ENCODE peak calls at places on chromosomes 3 and 15, in four cellular contexts. W is WTC11, Y is left lung, G is activated B cell treated with CpG ODN at 0.5 μM for 24 hours. D is an unnamed sample.
A peak's percentile ranks its signal among the peaks of the same experiment; 100 is the strongest.

GRCh38 chr3:52346623-52347530 is 30.8 kb downstream of the DNAH1 start:
- DNase-seq in W (no peak), Y (peak; percentile 66), G (no peak), D (no peak)

GRCh38 chr15:42147431-42147735 is 9.1 kb downstream of the PLA2G4F start:
- DNase-seq in W (no peak), Y (no peak), G (peak; percentile 1), D (no peak)

GRCh38 chr15:67093146-67093874 is 27.9 kb downstream of the SMAD3 start:
- DNase-seq in W (no peak), Y (peak; percentile 82), G (peak; percentile 64), D (no peak)

GRCh38 chr3:30626443-30627181 is 20.2 kb downstream of the TGFBR2 start:
- DNase-seq in W (no peak), Y (peak; percentile 57), G (no peak), D (no peak)

GRCh38 chr15:63212050-63212973 is 22.9 kb downstream of the RAB8B start:
- DNase-seq in W (no peak), Y (no peak), G (no peak), D (no peak)

GRCh38 chr3:114586119-114586518 is 292.3 kb downstream of the TIGIT start:
- DNase-seq in W (no peak), Y (no peak), G (no peak), D (no peak)

GRCh38 chr15:57611938-57612337 is 20.2 kb downstream of the MYZAP start:
- DNase-seq in W (peak; percentile 28), Y (no peak), G (no peak), D (no peak)

GRCh38 chr3:46490338-46491084 is 7.3 kb upstream of the RTP3 start:
- DNase-seq in W (no peak), Y (no peak), G (no peak), D (no peak)

GRCh38 chr3:127408684-127409420 is 121.0 kb upstream of the PRR20G start:
- DNase-seq in W (peak; percentile 34), Y (no peak), G (no peak), D (no peak)

GRCh38 chr3:141243295-141243707 is 11.7 kb downstream of the PXYLP1 start:
- DNase-seq in W (no peak), Y (no peak), G (no peak), D (no peak)

GRCh38 chr15:42133892-42134502 is 22.4 kb downstream of the PLA2G4F start:
- DNase-seq in W (peak; percentile 90), Y (peak; percentile 90), G (no peak), D (peak; percentile 86)

GRCh38 chr3:29453278-29453961 is 172.5 kb downstream of the RBMS3 start:
- DNase-seq in W (no peak), Y (peak; percentile 35), G (no peak), D (no peak)

GRCh38 chr3:195886181-195887141 is 21.9 kb downstream of the TNK2 start:
- DNase-seq in W (no peak), Y (peak; percentile 42), G (no peak), D (peak; percentile 66)

GRCh38 chr3:32591960-32592462 is 21.4 kb upstream of the DYNC1LI1 start:
- DNase-seq in W (no peak), Y (no peak), G (no peak), D (no peak)
- TF ChIP-seq CTCF in W (no peak), Y (no peak), G (no peak), D (no peak)

DNA sequence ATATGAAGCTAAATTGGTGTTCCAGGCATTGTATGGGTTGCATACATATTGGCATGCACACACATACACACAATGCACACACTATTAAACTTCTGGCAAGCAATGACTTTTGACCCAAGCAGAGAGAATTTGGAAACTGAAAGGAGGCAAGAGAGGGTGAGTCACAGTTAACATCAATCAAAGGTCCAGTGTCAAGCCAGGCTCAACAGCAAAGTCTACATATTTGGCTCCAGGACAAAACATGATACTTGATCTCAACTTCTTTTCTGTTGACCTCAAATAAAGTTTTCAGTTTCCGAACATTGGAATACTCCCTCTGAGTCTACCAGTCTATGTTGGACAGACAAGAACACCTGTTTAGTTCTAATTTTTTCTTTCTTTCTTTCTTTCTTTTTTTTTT is 28.3 kb downstream of the IL12A start:
- DNase-seq in W (no peak), Y (no peak), G (no peak), D (no peak)
- TF ChIP-seq CTCF in W (no peak), Y (no peak), G (no peak), D (no peak)

DNA sequence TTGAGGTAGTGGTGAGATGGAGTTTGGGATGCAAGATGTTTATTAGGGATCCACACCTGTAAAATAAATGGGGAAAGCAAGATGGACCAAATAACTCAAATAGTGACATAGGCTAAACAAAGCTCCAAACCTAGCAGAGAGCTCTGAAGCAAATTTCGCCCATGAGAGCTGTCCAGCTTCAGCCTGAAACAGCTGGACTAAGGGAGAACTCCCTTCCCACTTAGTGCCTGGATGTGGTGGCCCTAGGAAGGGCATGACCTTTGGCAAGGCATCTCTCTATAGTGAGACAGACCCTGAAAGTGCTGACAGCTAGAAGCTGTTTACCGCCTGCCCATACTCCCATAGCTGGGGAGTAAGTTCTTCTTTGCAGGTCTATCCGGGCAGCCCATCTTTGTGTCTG is 48.1 kb downstream of the COL6A5 start:
- DNase-seq in W (no peak), Y (no peak), G (no peak), D (no peak)
- TF ChIP-seq CTCF in W (no peak), Y (no peak), G (no peak), D (no peak)

DNA sequence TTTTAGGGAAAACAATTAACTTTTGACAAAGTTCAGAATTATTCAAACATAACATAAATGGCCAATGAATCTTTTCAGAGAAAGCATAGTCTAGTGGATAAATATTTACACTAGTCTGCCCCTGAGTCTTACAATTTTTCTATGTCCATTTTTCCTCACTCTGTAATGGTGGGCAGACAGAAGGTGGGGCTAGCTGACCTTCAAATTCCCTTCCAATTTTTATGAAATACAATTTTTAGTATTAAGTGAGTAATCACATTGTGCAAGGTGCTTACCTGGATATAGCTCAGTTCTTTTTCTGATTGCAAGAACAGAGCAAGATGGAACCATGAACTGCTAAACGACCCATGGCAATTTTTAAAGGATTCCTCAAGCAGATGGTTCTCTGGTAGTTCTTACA is 441.7 kb upstream of the NR2F2 start:
- DNase-seq in W (no peak), Y (no peak), G (no peak), D (no peak)
- TF ChIP-seq CTCF in W (no peak), Y (no peak), G (no peak), D (no peak)

GRCh38 chr3:157248590-157249425 is 88.9 kb upstream of the CCNL1 start:
- DNase-seq in W (no peak), Y (no peak), G (no peak), D (no peak)
- TF ChIP-seq CTCF in W (no peak), Y (no peak), G (no peak), D (no peak)

DNA sequence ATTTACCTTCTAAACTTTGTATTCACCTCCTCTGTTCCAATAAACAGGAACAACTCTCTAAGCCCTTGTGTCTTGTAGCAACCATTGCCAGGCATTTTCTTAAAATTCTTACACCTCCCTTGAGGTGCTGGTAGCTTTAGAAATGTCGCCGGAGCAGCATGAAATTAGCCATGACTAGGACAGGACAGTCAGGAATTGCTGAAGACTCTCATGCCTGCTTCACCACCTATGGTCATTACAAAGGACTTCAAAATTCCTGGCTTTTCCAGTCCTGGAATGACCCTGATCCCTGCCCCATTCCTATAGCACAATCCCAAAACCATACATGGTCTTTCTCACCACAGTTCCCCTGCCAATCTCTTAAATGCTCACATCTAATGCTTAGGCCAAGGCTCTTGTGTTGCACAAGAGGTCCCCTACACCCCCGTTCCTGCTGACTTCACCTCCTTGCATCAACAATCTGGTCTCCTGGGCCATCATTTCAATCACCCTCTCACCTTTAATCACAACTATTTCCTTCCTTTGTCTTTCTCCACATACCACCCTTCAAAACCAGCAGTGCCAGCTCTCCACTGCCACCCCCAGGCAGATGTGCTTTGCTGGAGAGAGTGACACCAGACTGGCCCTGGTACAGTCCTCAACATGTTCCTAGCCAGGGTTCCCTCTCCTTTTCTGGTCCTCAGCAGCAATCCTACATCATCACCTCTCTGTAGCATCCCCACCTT is 113.2 kb upstream of the TJP1 start:
- DNase-seq in W (peak; percentile 52), Y (no peak), G (no peak), D (peak; percentile 41)
- TF ChIP-seq CTCF in W (no peak), Y (no peak), G (no peak), D (no peak)

DNA sequence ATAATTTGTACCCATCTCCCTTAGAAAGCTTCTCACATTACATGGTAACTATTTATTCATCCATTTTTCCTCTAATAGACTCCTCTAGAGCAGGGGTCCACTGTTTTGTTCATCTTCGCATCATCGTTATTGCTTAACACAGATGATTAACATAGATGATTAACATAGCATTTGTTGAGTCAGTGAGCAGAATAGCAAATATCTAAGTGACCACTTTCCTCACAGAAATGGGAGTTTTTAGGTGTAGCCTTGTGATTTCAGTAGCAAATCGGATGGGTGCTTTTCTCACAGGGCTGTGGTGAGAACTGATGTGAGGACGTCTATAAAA is 37.4 kb downstream of the MAP3K13 start:
- DNase-seq in W (no peak), Y (no peak), G (no peak), D (no peak)
- TF ChIP-seq CTCF in W (no peak), Y (no peak), G (no peak), D (no peak)

DNA sequence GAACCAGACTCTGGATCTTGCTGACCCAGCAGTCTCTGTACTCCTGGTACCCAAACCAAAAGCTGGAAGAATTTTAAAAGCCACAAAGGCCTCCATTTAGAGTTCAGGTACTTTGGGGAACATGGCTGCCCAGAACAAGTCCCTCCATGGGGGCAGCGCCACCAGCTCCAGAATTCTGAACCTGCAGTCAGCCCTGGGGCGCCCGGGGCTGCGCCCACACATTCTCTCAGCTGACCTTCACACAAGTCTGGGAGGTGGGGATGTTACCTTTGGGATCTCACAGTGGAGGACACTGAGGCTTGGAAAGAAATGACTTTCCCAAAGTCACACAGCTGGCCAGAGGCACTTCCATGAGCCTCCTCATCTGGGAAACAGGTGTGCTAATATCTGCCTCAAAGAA is 154.8 kb downstream of the RAB11A start:
- DNase-seq in W (no peak), Y (no peak), G (no peak), D (no peak)
- TF ChIP-seq CTCF in W (no peak), Y (no peak), G (no peak), D (no peak)